ENCODE peak calls at places on chromosome 7, in four cellular contexts. T is NCI-H2029; Y is T-cell; J is activated CD4-positive, alpha-beta T cell treated with anti-CD3 and anti-CD28 coated beads, Interleukin-2, amount 10 ng/mL, durations not matched to agents 7 days and 5 days. G is an unnamed sample.

GRCh38 chr7:15007507-15007906 is 105.0 kb upstream of the DGKB start:
- DNase-seq in Y (no peak), J (no peak), T (no peak), G (no peak)

GRCh38 chr7:372939-373791 is 83.2 kb downstream of the FOXL3 start:
- DNase-seq in Y (no peak), T (no peak), J (no peak), G (no peak)

GRCh38 chr7:831596-832291 is 532 bp upstream of the SUN1 start:
- DNase-seq in T (no peak), Y (peak; percentile 19), J (peak; percentile 31), G (no peak)

GRCh38 chr7:82057476-82057875 is 287.6 kb upstream of the HGF start:
- DNase-seq in T (no peak), Y (no peak), J (no peak), G (no peak)

GRCh38 chr7:70947181-70947580 is 184.8 kb upstream of the GALNT17 start:
- DNase-seq in Y (no peak), T (no peak), J (no peak), G (no peak)

GRCh38 chr7:149873968-149874643 is at the start of gene ATP6V0E2:
- DNase-seq in T (no peak), Y (no peak), J (peak; percentile 22), G (no peak)

GRCh38 chr7:2006231-2006771 is 226.4 kb downstream of the MAD1L1 start:
- DNase-seq in Y (no peak), J (no peak), T (no peak), G (no peak)

GRCh38 chr7:28128608-28129007 is 52.0 kb downstream of the JAZF1 start:
- DNase-seq in J (no peak), T (no peak), Y (no peak), G (no peak)

GRCh38 chr7:134255814-134256213 is 60.9 kb downstream of the SLC35B4 start:
- DNase-seq in T (no peak), J (no peak), Y (no peak), G (no peak)

GRCh38 chr7:44065431-44066110 is at the start of gene PGAM2:
- DNase-seq in Y (no peak), J (no peak), T (peak; percentile 21), G (no peak)

GRCh38 chr7:129514683-129515082 is 12.4 kb downstream of the SMKR1 start:
- DNase-seq in T (no peak), Y (no peak), J (no peak), G (no peak)

GRCh38 chr7:111784971-111785575 is 222.8 kb upstream of the IMMP2L start:
- DNase-seq in Y (no peak), T (no peak), J (no peak), G (no peak)

GRCh38 chr7:123738356-123738755 is 10.4 kb downstream of the WASL start:
- DNase-seq in T (no peak), J (no peak), Y (no peak), G (no peak)

GRCh38 chr7:146830686-146831085 is 714.1 kb downstream of the CNTNAP2 start:
- DNase-seq in Y (no peak), T (no peak), J (no peak), G (no peak)

GRCh38 chr7:134613623-134614347 is 32.9 kb upstream of the BPGM start:
- DNase-seq in T (no peak), J (no peak), Y (no peak), G (no peak)

GRCh38 chr7:64183126-64183742 is 23.8 kb upstream of the ZNF735 start:
- DNase-seq in T (no peak), J (peak; percentile 10), Y (peak; percentile 31), G (peak; percentile 49)

GRCh38 chr7:28685660-28686417 is 272.3 kb downstream of the TRIL start:
- DNase-seq in Y (no peak), J (peak; percentile 6), T (peak; percentile 94), G (no peak)

GRCh38 chr7:24336461-24336860 is 52.5 kb downstream of the NPY start:
- DNase-seq in T (no peak), Y (no peak), J (no peak), G (no peak)

GRCh38 chr7:27115161-27116018 is 12.9 kb upstream of the HOXA2 start:
- DNase-seq in T (no peak), J (no peak), Y (no peak), G (no peak)

GRCh38 chr7:107622429-107622828 is 38.2 kb upstream of the SLC26A4 start:
- DNase-seq in Y (no peak), T (no peak), J (no peak), G (no peak)

GRCh38 chr7:91082038-91082437 is 182.2 kb upstream of the FZD1 start:
- DNase-seq in T (no peak), J (no peak), Y (no peak), G (no peak)

GRCh38 chr7:64999165-65000004 is 7.1 kb downstream of the ERV3-1 start:
- DNase-seq in T (peak; percentile 13), Y (no peak), J (no peak), G (no peak)

GRCh38 chr7:28155019-28155660 is 25.5 kb downstream of the JAZF1 start:
- DNase-seq in J (no peak), T (no peak), Y (no peak), G (no peak)

GRCh38 chr7:43140186-43140585 is 27.7 kb downstream of the HECW1 start:
- DNase-seq in J (no peak), T (no peak), Y (no peak), G (no peak)

GRCh38 chr7:52260046-52260665 is 775.3 kb upstream of the POM121L12 start:
- DNase-seq in Y (no peak), J (no peak), T (no peak), G (no peak)

GRCh38 chr7:18262054-18262453 is 233.5 kb upstream of the HDAC9 start:
- DNase-seq in T (no peak), J (no peak), Y (no peak), G (no peak)

GRCh38 chr7:106779877-106780276 is 85.2 kb upstream of the PIK3CG start:
- DNase-seq in J (no peak), T (no peak), Y (no peak), G (no peak)

GRCh38 chr7:22001345-22002004 is 55.8 kb upstream of the CDCA7L start:
- DNase-seq in J (peak; percentile 63), T (peak; percentile 28), Y (no peak), G (no peak)

GRCh38 chr7:99472561-99473314 is at the start of gene ZNF789:
- DNase-seq in J (peak; percentile 99), T (peak; percentile 98), Y (peak; percentile 98), G (peak; percentile 97)

GRCh38 chr7:137084607-137085380 is 216.3 kb downstream of the CHRM2 start:
- DNase-seq in Y (no peak), J (no peak), T (no peak), G (no peak)

GRCh38 chr7:111274882-111275281 is 184.0 kb downstream of the LRRN3 start:
- DNase-seq in J (no peak), T (no peak), Y (no peak), G (no peak)

GRCh38 chr7:130263130-130263529 is 3.5 kb upstream of the CPA2 start:
- DNase-seq in Y (no peak), T (no peak), J (no peak), G (no peak)

GRCh38 chr7:134262322-134262721 is 54.4 kb downstream of the SLC35B4 start:
- DNase-seq in J (no peak), Y (no peak), T (no peak), G (no peak)

GRCh38 chr7:41247128-41247865 is 455.6 kb downstream of the INHBA start:
- DNase-seq in T (peak; percentile 21), Y (no peak), J (no peak), G (no peak)

GRCh38 chr7:24411226-24411625 is 127.2 kb downstream of the NPY start:
- DNase-seq in T (no peak), J (no peak), Y (no peak), G (no peak)

GRCh38 chr7:152177696-152178404 is 152.4 kb downstream of the GALNT11 start:
- DNase-seq in J (no peak), Y (no peak), T (no peak), G (no peak)

GRCh38 chr7:77651544-77652162 is 44.6 kb upstream of the RSBN1L start:
- DNase-seq in J (peak; percentile 62), Y (peak; percentile 4), T (peak; percentile 28), G (peak; percentile 5)

GRCh38 chr7:11437987-11438386 is 394.0 kb downstream of the THSD7A start:
- DNase-seq in J (no peak), T (no peak), Y (no peak), G (no peak)

G was measured in T-helper 9 cell.